ENCODE peak calls at places on chromosomes 11 and 22, in six cellular contexts. T is AG09309, K is AG10803, F is uterus, X is upper lobe of right lung, I is fibroblast of lung. Z is an unnamed sample.

GRCh38 chr11:121383726-121384125 is 68.4 kb upstream of the SORL1 start:
- DNase-seq in T (no peak), K (no peak), F (no peak), X (no peak), I (peak), Z (no peak)

GRCh38 chr11:124725719-124726105 is 14.0 kb upstream of the NRGN start:
- DNase-seq in T (no peak), K (peak), F (no peak), X (no peak), I (peak), Z (peak)

GRCh38 chr11:125164422-125165110 is at the start of gene PKNOX2:
- DNase-seq in T (no peak), K (peak), F (peak), X (peak), I (peak), Z (peak)

GRCh38 chr22:42365337-42365865 is 66.8 kb downstream of the NFAM1 start:
- DNase-seq in T (no peak), K (no peak), F (peak), X (no peak), I (peak), Z (no peak)

GRCh38 chr11:74311352-74311926 is at the start of gene P4HA3:
- DNase-seq in T (no peak), K (peak), F (peak), X (peak), I (peak), Z (no peak)

GRCh38 chr22:49097966-49098365 is 729.7 kb downstream of the BRD1 start:
- DNase-seq in T (no peak), K (no peak), F (no peak), X (no peak), I (no peak), Z (no peak)

GRCh38 chr11:79412761-79413160 is 28.1 kb downstream of the TENM4 start:
- DNase-seq in T (no peak), K (no peak), F (no peak), X (no peak), I (peak), Z (no peak)

GRCh38 chr11:134659882-134660281 is 247.8 kb upstream of the B3GAT1 start:
- DNase-seq in T (no peak), K (no peak), F (no peak), X (no peak), I (no peak), Z (no peak)

GRCh38 chr11:13837286-13837685 is 125.2 kb upstream of the SPON1 start:
- DNase-seq in T (no peak), K (no peak), F (no peak), X (no peak), I (peak), Z (peak)

GRCh38 chr11:131985769-131986393 is 615.5 kb downstream of the NTM start:
- DNase-seq in T (no peak), K (peak), F (no peak), X (no peak), I (no peak), Z (no peak)

GRCh38 chr11:86101493-86101892 is 32.6 kb upstream of the PICALM start:
- DNase-seq in T (no peak), K (peak), F (no peak), X (no peak), I (peak), Z (no peak)

GRCh38 chr11:102757823-102758549 is 22.4 kb downstream of the MMP10 start:
- DNase-seq in T (peak), K (peak), F (no peak), X (no peak), I (peak), Z (peak)

GRCh38 chr11:7892059-7892699 is 38.9 kb downstream of the OR10A6 start:
- DNase-seq in T (peak), K (peak), F (no peak), X (no peak), I (peak), Z (peak)

GRCh38 chr11:111910637-111911562 is 670 bp downstream of the CRYAB start:
- DNase-seq in T (no peak), K (no peak), F (no peak), X (no peak), I (peak), Z (no peak)

GRCh38 chr11:111911563-111912401 is at the start of gene CRYAB:
- DNase-seq in T (peak), K (peak), F (peak), X (peak), I (peak), Z (peak)

GRCh38 chr11:111913997-111914396 is 1.5 kb downstream of the HSPB2 start:
- DNase-seq in T (no peak), K (peak), F (peak), X (no peak), I (peak), Z (no peak)

GRCh38 chr11:111913031-111913861 is 712 bp downstream of the HSPB2 start:
- DNase-seq in T (no peak), K (peak), F (peak), X (no peak), I (no peak), Z (no peak)

DNA sequence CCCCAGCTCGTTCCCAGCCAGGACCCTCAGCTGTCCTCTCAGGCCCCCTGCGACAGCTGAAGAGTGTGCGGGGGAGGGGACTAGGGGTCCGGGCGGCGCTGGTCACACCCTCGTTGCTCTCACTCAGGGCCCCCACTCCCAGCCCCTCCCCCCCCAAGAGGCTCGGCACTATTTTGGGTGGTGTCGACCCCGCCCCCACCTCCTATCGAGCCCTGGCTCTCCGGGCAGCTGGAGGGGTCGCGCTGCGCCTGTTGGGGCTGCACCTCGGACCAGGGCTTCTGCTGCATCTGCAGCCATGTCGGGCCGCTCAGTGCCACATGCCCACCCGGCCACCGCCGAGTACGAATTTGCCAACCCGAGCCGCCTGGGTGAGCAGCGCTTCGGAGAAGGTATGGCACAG is at the start of gene HSPB2:
- DNase-seq in T (no peak), K (no peak), F (peak), X (no peak), I (no peak), Z (no peak)
- H3K4me3 ChIP-seq in T (peak), K (peak), F (peak), X (peak), I (peak), Z (peak)

GRCh38 chr11:12693075-12693473 is 18.9 kb downstream of the TEAD1 start:
- DNase-seq in T (no peak), K (no peak), F (peak), X (no peak), I (peak), Z (no peak)

GRCh38 chr11:12693485-12694181 is 19.4 kb downstream of the TEAD1 start:
- DNase-seq in T (peak), K (peak), F (peak), X (peak), I (peak), Z (peak)

GRCh38 chr11:12694182-12694531 is 19.9 kb downstream of the TEAD1 start:
- DNase-seq in T (no peak), K (no peak), F (no peak), X (no peak), I (no peak), Z (no peak)

GRCh38 chr11:12691473-12691872 is 17.3 kb downstream of the TEAD1 start:
- DNase-seq in T (no peak), K (no peak), F (no peak), X (no peak), I (peak), Z (no peak)

GRCh38 chr11:12692238-12693074 is 18.2 kb downstream of the TEAD1 start:
- DNase-seq in T (peak), K (peak), F (peak), X (peak), I (peak), Z (peak)
- H3K4me3 ChIP-seq in T (peak), K (peak), F (no peak), X (no peak), I (peak), Z (peak)

GRCh38 chr22:38757464-38757757 is 1.6 kb upstream of the SUN2 start:
- DNase-seq in T (no peak), K (no peak), F (no peak), X (no peak), I (no peak), Z (no peak)
- H3K4me3 ChIP-seq in T (no peak), K (no peak), F (no peak), X (peak), I (no peak), Z (no peak)

DNA sequence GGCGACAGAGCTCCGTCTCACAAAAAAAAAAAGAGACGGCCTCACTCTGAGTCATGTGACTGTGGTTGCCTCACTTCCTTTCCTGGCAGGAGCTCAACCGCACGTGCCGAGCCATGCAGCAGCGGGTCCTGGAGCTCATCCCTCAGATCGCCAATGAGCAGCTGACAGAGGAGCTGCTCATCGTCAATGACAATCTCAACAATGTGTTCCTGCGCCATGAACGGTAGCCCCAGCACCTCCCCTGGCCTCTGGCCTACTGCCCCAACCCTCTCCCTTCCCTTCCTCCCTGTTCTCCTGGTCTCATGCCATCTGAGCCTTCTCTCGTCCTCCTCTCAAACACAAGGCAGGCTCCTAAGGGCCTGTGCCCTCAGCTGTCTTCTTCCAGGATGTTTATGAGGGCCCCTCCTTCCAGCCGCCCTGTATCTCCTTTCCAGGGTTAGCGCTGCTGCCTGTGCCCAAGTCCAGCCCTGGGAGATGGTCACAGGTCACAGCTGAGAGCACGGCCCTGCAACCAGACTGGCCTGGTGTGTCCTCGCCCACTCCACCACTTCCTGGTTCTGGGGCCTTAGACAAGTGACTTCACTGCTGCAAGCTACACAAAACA is 30.7 kb downstream of the TOM1 start:
- DNase-seq in T (no peak), K (peak), F (peak), X (peak), I (peak), Z (peak)
- H3K4me3 ChIP-seq in T (no peak), K (no peak), F (no peak), X (no peak), I (no peak), Z (no peak)